ENCODE peak calls at places on chromosomes 3 and 15, in ten cellular contexts. P is colonic mucosa, F is lower lobe of right lung, W is spleen, O is H1, D is Peyer's patch, A is body of pancreas, X is GM23338, V is IMR-90, H is kidney. E is an unnamed sample.

GRCh38 chr3:127792664-127793292 is 29.5 kb downstream of the MGLL start:
- DNase-seq in P (peak; percentile 65), F (no peak), W (peak; percentile 33), O (no peak), D (peak; percentile 58), A (peak; percentile 45), X (no peak), V (peak; percentile 98), H (peak; percentile 85), E (peak; percentile 58)

GRCh38 chr3:50121416-50122032 is 32.8 kb downstream of the RBM5 start:
- DNase-seq in P (peak; percentile 80), F (peak; percentile 74), W (peak; percentile 89), O (peak; percentile 89), D (peak; percentile 87), A (peak; percentile 79), X (peak; percentile 88), V (peak; percentile 79), H (peak; percentile 84), E (peak; percentile 82)

GRCh38 chr3:196559826-196560225 is 8.5 kb downstream of the WDR53 start:
- DNase-seq in P (no peak), F (no peak), W (no peak), O (no peak), D (no peak), A (no peak), X (no peak), V (peak; percentile 65), H (no peak), E (no peak)

GRCh38 chr15:93974804-93975481 is 256.4 kb upstream of the MCTP2 start:
- DNase-seq in P (no peak), F (no peak), W (no peak), O (no peak), D (no peak), A (peak; percentile 42), X (peak; percentile 85), V (peak; percentile 5), H (no peak), E (no peak)

GRCh38 chr3:122324871-122325323 is at the start of gene CSTA:
- DNase-seq in P (no peak), F (no peak), W (no peak), O (no peak), D (no peak), A (no peak), X (no peak), V (no peak), H (no peak), E (no peak)

GRCh38 chr3:100882571-100882981 is 110.6 kb downstream of the ABI3BP start:
- DNase-seq in P (no peak), F (no peak), W (no peak), O (no peak), D (no peak), A (no peak), X (peak; percentile 12), V (peak; percentile 43), H (no peak), E (no peak)

GRCh38 chr3:138360272-138361192 is 12.2 kb downstream of the MRAS start:
- DNase-seq in P (no peak), F (no peak), W (no peak), O (no peak), D (no peak), A (no peak), X (no peak), V (no peak), H (no peak), E (no peak)

GRCh38 chr3:4674216-4674615 is 181.1 kb downstream of the ITPR1 start:
- DNase-seq in P (no peak), F (no peak), W (no peak), O (no peak), D (no peak), A (no peak), X (no peak), V (peak; percentile 72), H (no peak), E (no peak)

GRCh38 chr3:143865302-143865701 is 17.0 kb upstream of the SLC9A9 start:
- DNase-seq in P (no peak), F (no peak), W (no peak), O (no peak), D (no peak), A (no peak), X (no peak), V (peak; percentile 3), H (no peak), E (no peak)

GRCh38 chr3:159252772-159253384 is 451.0 kb downstream of the MFSD1 start:
- DNase-seq in P (no peak), F (no peak), W (no peak), O (no peak), D (no peak), A (no peak), X (peak; percentile 66), V (peak; percentile 41), H (no peak), E (no peak)

GRCh38 chr3:9664119-9664751 is 14.9 kb downstream of the MTMR14 start:
- DNase-seq in P (no peak), F (no peak), W (no peak), O (no peak), D (no peak), A (no peak), X (no peak), V (no peak), H (no peak), E (no peak)
- H3K4me3 ChIP-seq in P (no peak overlapping the region), F (no peak overlapping the region), W (no peak overlapping the region), O (no peak overlapping the region), D (no peak overlapping the region), A (no peak overlapping the region), X (no peak overlapping the region), V (no peak overlapping the region), H (no peak overlapping the region), E (no peak overlapping the region)

DNA sequence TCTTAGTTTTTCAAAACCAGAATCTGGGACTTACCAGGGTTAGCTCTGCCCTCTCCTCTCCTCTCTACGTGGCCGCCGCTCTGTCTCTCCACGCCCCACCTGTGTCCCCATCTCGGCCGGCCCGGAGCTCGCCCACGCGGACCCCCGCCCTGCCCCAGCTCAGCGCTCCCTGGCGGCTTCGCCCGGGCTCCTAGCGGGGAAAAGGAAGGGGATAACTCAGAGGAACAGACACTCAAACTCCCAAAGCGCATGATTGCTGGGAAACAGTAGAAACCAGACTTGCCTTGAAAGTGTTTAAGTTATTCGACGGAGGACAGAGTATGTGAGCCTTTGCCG is 5.4 kb downstream of the ISL2 start:
- DNase-seq in P (no peak), F (no peak), W (no peak), O (peak; percentile 65), D (no peak), A (no peak), X (no peak), V (no peak), H (no peak), E (peak; percentile 51)
- H3K4me1 ChIP-seq in P (peaks cover 40% of the 10 kb centered on the region), F (peaks cover 73% of the 10 kb centered on the region), W (peaks cover 81% of the 10 kb centered on the region), O (peaks cover 41% of the 10 kb centered on the region), D (peaks cover 4% of the 10 kb centered on the region), A (peaks cover 66% of the 10 kb centered on the region), X (peaks cover 51% of the 10 kb centered on the region), V (peaks cover 9% of the 10 kb centered on the region), H (peaks cover 3% of the 10 kb centered on the region), E (peaks cover 44% of the 10 kb centered on the region)

DNA sequence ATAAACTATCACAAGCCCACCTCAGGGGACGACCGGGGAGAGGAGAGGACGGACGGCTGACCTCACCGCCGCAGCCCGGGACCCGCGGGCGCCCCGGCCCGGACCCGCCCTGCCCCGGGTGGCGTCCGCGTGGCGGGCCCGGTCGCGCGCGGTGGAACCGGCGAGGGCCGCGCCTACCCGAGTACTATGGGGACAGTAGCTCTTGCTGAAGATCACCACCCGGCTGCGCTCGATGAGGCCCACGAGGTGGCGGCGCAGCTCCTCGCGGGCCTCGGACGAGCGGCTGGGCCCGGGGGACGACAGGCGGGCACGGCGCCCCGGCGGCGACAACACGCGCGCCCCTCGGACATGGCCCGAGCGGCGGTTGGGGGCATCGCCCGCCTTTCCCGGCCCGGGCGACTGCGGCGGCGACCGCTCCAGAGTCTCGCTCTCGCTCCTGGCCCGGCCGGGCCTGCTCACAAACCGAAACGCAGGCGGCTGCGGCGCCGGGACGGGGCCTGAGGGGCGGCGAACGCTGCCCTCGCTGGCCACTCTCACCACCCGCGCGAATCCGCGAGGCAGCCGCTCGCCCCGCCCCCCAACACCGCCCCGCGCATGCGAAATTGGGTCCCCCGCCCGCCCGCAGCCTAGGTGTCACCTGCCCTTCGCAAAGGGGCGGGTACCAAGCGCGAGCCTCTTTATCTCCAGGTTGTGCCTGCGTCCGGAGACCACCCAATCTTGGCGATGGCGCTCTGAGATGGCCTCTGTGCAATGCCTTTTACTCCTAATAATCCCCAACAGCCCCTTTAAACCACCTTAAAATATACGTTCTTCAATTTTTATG is at the start of gene TXNRD3:
- DNase-seq in P (peak; percentile 92), F (peak; percentile 89), W (peak; percentile 91), O (peak; percentile 83), D (peak; percentile 86), A (peak; percentile 89), X (peak; percentile 78), V (peak; percentile 49), H (peak; percentile 94), E (peak; percentile 82)
- TF ChIP-seq CTCF in P (no peak), F (peak; percentile 11), W (no peak), O (no peak), D (no peak), A (no peak), X (no peak), V (peak; percentile 5), H (no peak), E (no peak)

GRCh38 chr3:187197255-187197654 is at the start of gene RTP1:
- DNase-seq in P (no peak), F (no peak), W (no peak), O (no peak), D (no peak), A (no peak), X (peak; percentile 71), V (no peak), H (no peak), E (no peak)
- H3K4me3 ChIP-seq in P (no peak within 1 kb of the TSS), F (no peak within 1 kb of the TSS), W (no peak within 1 kb of the TSS), O (no peak within 1 kb of the TSS), D (no peak within 1 kb of the TSS), A (no peak within 1 kb of the TSS), X (no peak within 1 kb of the TSS), V (no peak within 1 kb of the TSS), H (no peak within 1 kb of the TSS), E (no peak within 1 kb of the TSS)

DNA sequence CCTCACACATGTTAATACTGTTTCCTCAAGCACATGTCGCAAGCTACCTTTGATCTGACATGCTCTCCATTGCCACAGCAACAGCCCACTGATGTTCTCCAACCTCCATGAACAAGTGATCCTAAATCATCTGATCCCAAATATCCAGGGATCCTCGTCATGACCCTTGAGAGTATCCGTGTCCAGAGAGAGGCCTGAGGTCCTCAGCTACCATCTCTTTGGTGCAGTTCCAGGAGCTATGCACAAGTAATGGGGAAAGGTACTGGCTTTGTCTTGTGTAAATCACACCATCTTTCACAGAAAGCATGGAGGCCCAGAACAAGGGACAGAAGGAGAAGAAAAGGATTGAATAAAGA is 2.4 kb downstream of the GCSAM start:
- DNase-seq in P (no peak), F (no peak), W (no peak), O (no peak), D (no peak), A (no peak), X (no peak), V (no peak), H (no peak), E (no peak)
- H3K4me1 ChIP-seq in P (no peaks in the 10 kb centered on the region), F (peaks cover 16% of the 10 kb centered on the region), W (peaks cover 43% of the 10 kb centered on the region), O (peaks cover 3% of the 10 kb centered on the region), D (no peaks in the 10 kb centered on the region), A (peaks cover 21% of the 10 kb centered on the region), X (peaks cover 29% of the 10 kb centered on the region), V (peaks cover 4% of the 10 kb centered on the region), H (no peaks in the 10 kb centered on the region), E (peaks cover 8% of the 10 kb centered on the region)